ENCODE peak calls at places on chromosomes 12 and 14, in four cellular contexts. X, M, K and S are unnamed samples.
A peak's percentile ranks its signal among the peaks of the same experiment; 100 is the strongest.

GRCh38 chr14:61585598-61586538 is 109.4 kb upstream of the HIF1A start:
- DNase-seq in X (no peak), M (no peak), K (no peak), S (peak; percentile 55)

GRCh38 chr14:104547998-104548700 is 31.4 kb upstream of the C14orf180 start:
- DNase-seq in X (no peak), K (no peak), M (no peak), S (no peak)

GRCh38 chr14:87063181-87063580 is 929.8 kb downstream of the GALC start:
- DNase-seq in K (no peak), M (no peak), X (no peak), S (no peak)

GRCh38 chr14:105461903-105462302 is 12.7 kb upstream of the CRIP2 start:
- DNase-seq in M (no peak), X (no peak), K (no peak), S (no peak)

GRCh38 chr14:39109893-39110715 is 4.0 kb upstream of the GEMIN2 start:
- DNase-seq in K (no peak), X (no peak), M (no peak), S (no peak)

GRCh38 chr14:99812096-99812750 is 19.0 kb downstream of the EML1 start:
- DNase-seq in M (no peak), K (no peak), X (no peak), S (no peak)

GRCh38 chr14:92668266-92668973 is 80.0 kb downstream of the LGMN start:
- DNase-seq in X (no peak), K (no peak), M (no peak), S (no peak)

GRCh38 chr12:39846971-39847661 is 227.5 kb upstream of the ABCD2 start:
- DNase-seq in M (peak; percentile 4), X (no peak), K (no peak), S (peak; percentile 9)

GRCh38 chr12:113226696-113227095 is 5.4 kb downstream of the TPCN1 start:
- DNase-seq in X (no peak), K (no peak), M (no peak), S (no peak)

GRCh38 chr12:12724421-12725085 is 7.4 kb downstream of the CDKN1B start:
- DNase-seq in K (no peak), M (no peak), X (peak; percentile 34), S (no peak)

GRCh38 chr12:81998761-81999378 is 239.7 kb upstream of the PPFIA2 start:
- DNase-seq in X (no peak), M (no peak), K (no peak), S (no peak)

GRCh38 chr12:52149651-52150241 is 42.1 kb downstream of the KRT80 start:
- DNase-seq in X (no peak), K (no peak), M (no peak), S (no peak)

GRCh38 chr14:70188608-70189540 is at the start of gene SLC8A3:
- DNase-seq in K (no peak), X (no peak), M (no peak), S (peak; percentile 62)

GRCh38 chr14:103013028-103013427 is 44.3 kb downstream of the CDC42BPB start:
- DNase-seq in K (no peak), X (no peak), M (no peak), S (no peak)

GRCh38 chr14:105474478-105475268 is at the start of gene CRIP2:
- DNase-seq in M (no peak), K (no peak), X (peak; percentile 89), S (peak; percentile 73)

GRCh38 chr14:104600141-104600643 is 4.4 kb downstream of the TMEM179 start:
- DNase-seq in X (no peak), K (no peak), M (no peak), S (no peak)

GRCh38 chr14:99946652-99947489 is 118.4 kb upstream of the EVL start:
- DNase-seq in K (no peak), X (peak; percentile 78), M (no peak), S (peak; percentile 79)

GRCh38 chr12:68665016-68665569 is 21.7 kb upstream of the NUP107 start:
- DNase-seq in K (no peak), M (no peak), X (no peak), S (no peak)

GRCh38 chr12:46152456-46152855 is 116.4 kb downstream of the SLC38A1 start:
- DNase-seq in M (no peak), X (no peak), K (no peak), S (no peak)
- TF ChIP-seq FOXK2 in M (no peak), X (no peak), K (no peak), S (no peak)

GRCh38 chr14:73619524-73619923 is 7.2 kb downstream of the ACOT6 start:
- DNase-seq in M (no peak), K (no peak), X (no peak), S (no peak)

GRCh38 chr14:73620268-73620667 is 8.0 kb downstream of the ACOT6 start:
- DNase-seq in K (no peak), X (no peak), M (no peak), S (no peak)

GRCh38 chr14:73613046-73613383 is 698 bp downstream of the ACOT6 start:
- DNase-seq in M (no peak), X (no peak), K (no peak), S (no peak)

GRCh38 chr14:73613419-73613963 is 1.2 kb downstream of the ACOT6 start:
- DNase-seq in X (no peak), M (peak; percentile 58), K (no peak), S (no peak)

GRCh38 chr14:73616831-73617230 is 4.5 kb downstream of the ACOT6 start:
- DNase-seq in M (no peak), X (no peak), K (no peak), S (no peak)
- TF ChIP-seq FOXK2 in M (no peak), X (no peak), K (no peak), S (no peak)

DNA sequence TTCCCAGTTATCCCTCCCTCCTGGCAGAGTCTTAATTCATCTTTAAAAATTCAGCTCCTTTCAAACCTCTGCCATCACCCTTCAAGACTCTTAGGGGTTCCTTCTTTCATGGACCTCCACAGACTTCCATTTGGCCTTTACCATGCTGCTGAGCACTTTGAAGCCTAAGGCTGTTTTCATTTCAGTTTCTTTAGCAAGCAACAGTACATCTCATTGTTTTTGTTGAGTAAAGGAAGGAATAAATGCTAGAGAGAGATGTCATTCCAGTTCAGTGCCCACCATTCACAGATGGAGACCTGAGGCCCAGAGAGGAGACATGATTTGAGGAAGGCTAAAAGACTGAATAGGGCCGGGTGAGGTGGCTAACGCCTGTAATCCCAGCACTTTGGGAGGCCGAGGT is 1.3 kb upstream of the GAS2L3 start:
- DNase-seq in M (no peak), K (no peak), X (no peak), S (no peak)
- TF ChIP-seq FOXK2 in M (no peak), K (no peak), X (no peak), S (no peak)

DNA sequence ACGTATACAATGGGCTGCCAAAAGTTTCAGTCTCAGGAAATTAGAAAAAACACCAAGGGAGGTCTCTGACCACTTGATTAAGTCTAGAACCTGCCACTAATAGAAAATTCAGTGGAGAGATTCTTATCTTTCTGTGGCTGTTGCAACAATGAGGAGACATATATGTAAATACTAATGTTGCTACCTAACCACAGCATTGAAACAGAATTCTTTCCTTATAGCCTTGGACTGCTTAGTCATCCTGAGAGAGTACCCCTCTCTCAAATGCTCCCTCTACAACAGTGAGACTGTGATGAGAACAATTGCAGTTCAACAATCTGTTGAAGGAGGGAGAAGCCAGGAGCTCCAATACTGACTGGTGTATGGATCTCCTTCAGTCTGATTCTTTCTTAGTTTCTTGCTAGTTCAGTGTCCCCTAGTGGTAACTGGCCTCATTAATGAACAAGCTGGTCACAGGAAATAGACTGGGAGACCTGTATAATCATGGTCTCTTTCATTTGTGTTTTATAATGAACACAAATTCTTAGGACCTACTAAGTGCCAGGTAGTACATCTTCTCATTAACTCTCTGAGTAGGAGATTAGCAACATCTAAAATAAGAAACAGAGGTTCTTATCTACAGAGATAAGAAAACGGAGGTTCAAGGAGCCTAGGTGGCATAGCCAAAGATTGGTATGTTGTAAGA is 164.5 kb downstream of the SLC38A4 start:
- DNase-seq in M (peak; percentile 77), X (no peak), K (peak; percentile 48), S (peak; percentile 45)
- TF ChIP-seq FOXK2 in M (no peak), X (no peak), K (no peak), S (no peak)

GRCh38 chr12:3771853-3772252 is 18.9 kb upstream of the CRACR2A start:
- DNase-seq in M (no peak), X (no peak), K (no peak), S (no peak)
- TF ChIP-seq FOXK2 in M (no peak), X (no peak), K (no peak), S (no peak)

DNA sequence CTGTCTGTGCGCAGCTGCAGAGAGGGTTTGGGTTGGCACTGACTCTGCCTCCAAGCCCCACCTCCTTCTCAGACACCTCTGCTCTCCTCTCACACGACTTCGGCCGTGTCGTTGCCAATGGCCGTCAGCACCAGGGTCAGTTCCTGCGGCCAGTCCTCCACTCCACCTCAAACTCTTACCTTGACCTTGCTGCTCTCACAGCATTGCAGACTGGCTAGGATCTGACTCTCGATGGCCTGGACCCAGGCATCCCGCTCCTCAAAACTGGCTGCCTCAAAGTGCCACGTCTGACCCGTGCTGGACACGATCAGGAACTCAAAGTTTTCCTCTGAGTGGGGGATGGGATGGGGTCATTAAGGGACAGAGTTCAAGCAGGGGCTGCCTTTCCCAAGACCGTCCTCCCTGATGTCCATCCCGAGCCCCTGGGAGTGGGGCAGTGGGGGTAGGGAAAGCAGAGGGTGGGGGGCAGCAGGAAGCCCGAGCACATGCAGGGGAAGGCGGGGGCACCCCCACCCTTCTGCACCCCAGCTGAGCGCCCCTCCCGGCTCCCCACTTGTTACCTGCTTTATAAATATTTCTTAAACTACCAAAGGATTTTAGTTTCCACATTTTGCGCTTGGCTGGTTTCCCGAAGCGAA is 10.7 kb downstream of the AGAP2 start:
- DNase-seq in K (no peak), X (no peak), M (no peak), S (no peak)
- TF ChIP-seq FOXK2 in K (no peak), X (no peak), M (no peak), S (no peak)

DNA sequence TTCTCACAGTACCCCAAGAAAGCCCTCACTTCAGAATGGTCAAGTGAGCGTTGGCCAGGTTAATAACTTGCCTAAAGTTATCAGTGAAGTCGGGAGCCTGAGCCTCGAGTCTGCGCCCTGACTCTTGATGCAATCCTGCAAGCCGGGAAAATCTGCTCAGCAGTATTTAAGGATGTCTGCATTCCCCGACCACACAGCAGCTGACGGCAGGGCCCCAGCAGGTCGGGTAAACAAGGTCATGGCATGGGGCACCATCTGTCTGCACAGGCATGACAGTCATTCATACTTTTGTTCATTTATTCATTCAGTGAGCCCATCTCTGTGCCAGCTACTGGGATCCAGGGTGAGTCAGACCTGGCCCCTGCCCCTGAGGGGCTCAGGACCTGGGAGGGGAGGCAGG is 11.1 kb downstream of the ABCB9 start:
- DNase-seq in X (no peak), K (no peak), M (no peak), S (no peak)
- TF ChIP-seq FOXK2 in X (no peak), K (no peak), M (no peak), S (no peak)

GRCh38 chr12:88538250-88538649 is 42.0 kb downstream of the KITLG start:
- DNase-seq in K (no peak), M (no peak), X (no peak), S (no peak)
- TF ChIP-seq FOXK2 in K (no peak), M (no peak), X (no peak), S (no peak)

GRCh38 chr14:101960225-101960624 is 4.1 kb upstream of the DYNC1H1 start:
- DNase-seq in K (no peak), X (peak; percentile 30), M (peak; percentile 40), S (peak; percentile 45)
- TF ChIP-seq FOXK2 in K (no peak), X (no peak), M (no peak), S (no peak)